ENCODE peak calls at places on chromosomes 12 and 14, in ten cellular contexts. R is psoas muscle, M is H9, S is AG04450, P is epithelial cell of esophagus, C is PC-9, O is osteocyte, H is GM23338, E is heart left ventricle, T is natural killer cell. Y is an unnamed sample.

GRCh38 chr14:89407856-89408255 is 9.2 kb downstream of the FOXN3 start:
- DNase-seq in E (no peak), T (no peak), H (no peak), M (no peak), O (no peak), C (no peak), S (no peak), R (no peak), P (peak; percentile 48), Y (no peak)

GRCh38 chr12:102681309-102681708 is 200.9 kb upstream of the IGF1 start:
- DNase-seq in M (no peak), E (no peak), O (no peak), S (no peak), C (no peak), R (no peak), T (no peak), H (no peak), P (no peak), Y (no peak)

GRCh38 chr12:89980236-89980635 is 271.6 kb upstream of the ATP2B1 start:
- DNase-seq in E (peak; percentile 26), M (no peak), S (no peak), C (no peak), P (peak; percentile 49), T (no peak), H (no peak), R (no peak), O (no peak), Y (no peak)

GRCh38 chr12:41709463-41710285 is 435.0 kb downstream of the GXYLT1 start:
- DNase-seq in R (no peak), T (no peak), E (no peak), S (no peak), O (no peak), C (no peak), P (peak; percentile 4), H (peak; percentile 8), M (no peak), Y (no peak)

GRCh38 chr12:101939856-101940265 is 62.5 kb downstream of the DRAM1 start:
- DNase-seq in P (peak; percentile 74), C (peak; percentile 40), E (peak; percentile 37), H (peak; percentile 90), R (peak; percentile 25), T (peak; percentile 21), S (peak; percentile 63), O (no peak), M (peak; percentile 69), Y (no peak)

GRCh38 chr12:90978117-90978770 is 23.3 kb upstream of the CCER1 start:
- DNase-seq in H (peak; percentile 55), R (no peak), C (no peak), P (peak; percentile 61), S (peak; percentile 56), T (no peak), O (no peak), E (no peak), M (no peak), Y (peak; percentile 17)

GRCh38 chr12:77435446-77436091 is 370.2 kb upstream of the E2F7 start:
- DNase-seq in S (no peak), C (no peak), H (no peak), T (no peak), M (no peak), P (no peak), R (no peak), E (no peak), O (no peak), Y (no peak)

GRCh38 chr14:105168979-105169507 is 467 bp upstream of the JAG2 start:
- DNase-seq in P (peak; percentile 58), M (peak; percentile 77), R (no peak), H (peak; percentile 82), T (peak; percentile 40), S (no peak), E (no peak), C (no peak), O (no peak), Y (no peak)

GRCh38 chr14:91374897-91375747 is 42.5 kb downstream of the CCDC88C start:
- DNase-seq in P (no peak), S (no peak), R (no peak), C (no peak), E (no peak), M (no peak), H (peak; percentile 74), T (peak; percentile 41), O (no peak), Y (no peak)

GRCh38 chr12:131773582-131774221 is 54.5 kb upstream of the MMP17 start:
- DNase-seq in O (no peak), S (no peak), M (peak; percentile 81), T (no peak), P (no peak), H (peak; percentile 69), E (no peak), C (no peak), R (no peak), Y (peak; percentile 81)

GRCh38 chr12:95547522-95548055 is 3.7 kb downstream of the USP44 start:
- DNase-seq in M (peak; percentile 43), R (no peak), C (no peak), E (no peak), H (peak; percentile 78), O (no peak), P (no peak), T (no peak), S (peak; percentile 92), Y (peak; percentile 29)

GRCh38 chr14:20632831-20633771 is 8.4 kb downstream of the OR6S1 start:
- DNase-seq in E (no peak), T (no peak), O (no peak), M (peak; percentile 92), C (peak; percentile 63), R (no peak), H (peak; percentile 97), P (peak; percentile 84), S (peak; percentile 53), Y (peak; percentile 79)

GRCh38 chr14:59829941-59830734 is 40.4 kb downstream of the RTN1 start:
- DNase-seq in O (no peak), H (peak; percentile 48), M (no peak), P (no peak), T (no peak), E (no peak), R (no peak), S (no peak), C (peak; percentile 4), Y (no peak)

GRCh38 chr14:36996857-36997590 is 175.4 kb downstream of the SLC25A21 start:
- DNase-seq in E (no peak), P (no peak), S (no peak), C (no peak), M (no peak), O (no peak), H (no peak), R (no peak), T (no peak), Y (no peak)

GRCh38 chr12:49264873-49265792 is at the start of gene TUBA1C:
- DNase-seq in O (peak; percentile 97), T (peak; percentile 77), S (peak; percentile 77), C (peak; percentile 96), E (peak; percentile 93), M (peak; percentile 97), R (peak; percentile 93), H (peak; percentile 97), P (peak; percentile 96), Y (peak; percentile 99)

GRCh38 chr12:113071427-113072112 is 15.0 kb downstream of the DTX1 start:
- DNase-seq in C (no peak), T (no peak), E (no peak), S (no peak), M (peak; percentile 29), P (no peak), H (no peak), O (no peak), R (no peak), Y (no peak)

GRCh38 chr12:47832263-47832933 is 12.7 kb upstream of the HDAC7 start:
- DNase-seq in P (no peak), E (no peak), M (no peak), C (no peak), H (no peak), O (no peak), T (no peak), R (no peak), S (no peak), Y (peak; percentile 79)

GRCh38 chr14:94469261-94469660 is 6.7 kb downstream of the SERPINA9 start:
- DNase-seq in M (peak; percentile 12), R (no peak), E (no peak), O (peak; percentile 70), H (no peak), S (no peak), P (no peak), C (no peak), T (no peak), Y (no peak)
- TF ChIP-seq CTCF in M (no peak), R (no peak), E (no peak), O (no peak), H (no peak), S (no peak), P (no peak), C (no peak), T (no peak), Y (no peak)

DNA sequence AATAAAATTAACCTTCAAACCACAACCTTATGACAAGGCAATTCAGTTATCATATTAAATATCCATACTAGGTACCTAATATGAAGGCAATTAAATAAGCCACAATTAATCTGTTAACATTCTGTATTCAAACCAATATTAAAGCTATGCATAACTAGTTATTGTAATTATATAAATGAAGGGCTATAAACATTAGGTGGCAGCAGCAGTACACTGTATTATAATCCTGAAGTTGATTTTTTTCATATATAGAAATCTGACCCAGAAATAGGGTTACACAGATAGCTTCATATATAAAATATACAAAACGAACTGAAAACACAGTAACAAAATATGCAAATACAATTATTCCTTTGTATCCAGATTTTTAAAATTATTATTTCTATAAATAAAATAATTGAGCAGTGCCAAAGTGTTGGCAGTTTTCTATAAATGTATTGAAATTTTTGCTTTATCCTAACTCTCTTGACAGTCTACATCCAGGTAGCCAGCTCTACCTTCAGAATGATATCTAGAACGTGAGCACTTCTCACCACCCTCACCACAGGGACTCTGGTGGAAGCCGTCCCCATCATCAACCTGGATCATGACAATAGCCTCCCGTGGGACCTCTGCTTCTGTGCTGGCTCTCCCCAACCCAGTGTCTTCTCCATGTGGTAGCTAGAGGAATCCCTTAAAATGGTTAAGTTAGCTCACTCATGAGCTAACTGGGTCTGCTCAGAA is 136.2 kb downstream of the MED13L start:
- DNase-seq in R (no peak), P (no peak), O (no peak), H (no peak), M (no peak), S (no peak), C (no peak), T (no peak), E (no peak), Y (no peak)
- TF ChIP-seq CTCF in R (peak; percentile 41), P (no peak), O (peak; percentile 51), H (no peak), M (no peak), S (no peak), C (peak; percentile 52), T (no peak), E (peak; percentile 37), Y (peak; percentile 28)

GRCh38 chr12:119869720-119870119 is 7.4 kb downstream of the CIT start:
- DNase-seq in S (peak; percentile 67), M (no peak), E (no peak), O (no peak), R (peak; percentile 23), P (peak; percentile 92), C (peak; percentile 23), H (no peak), T (no peak), Y (no peak)
- TF ChIP-seq CTCF in S (peak; percentile 20), M (no peak), E (no peak), O (no peak), R (no peak), P (peak; percentile 21), C (no peak), H (no peak), T (no peak), Y (no peak)

DNA sequence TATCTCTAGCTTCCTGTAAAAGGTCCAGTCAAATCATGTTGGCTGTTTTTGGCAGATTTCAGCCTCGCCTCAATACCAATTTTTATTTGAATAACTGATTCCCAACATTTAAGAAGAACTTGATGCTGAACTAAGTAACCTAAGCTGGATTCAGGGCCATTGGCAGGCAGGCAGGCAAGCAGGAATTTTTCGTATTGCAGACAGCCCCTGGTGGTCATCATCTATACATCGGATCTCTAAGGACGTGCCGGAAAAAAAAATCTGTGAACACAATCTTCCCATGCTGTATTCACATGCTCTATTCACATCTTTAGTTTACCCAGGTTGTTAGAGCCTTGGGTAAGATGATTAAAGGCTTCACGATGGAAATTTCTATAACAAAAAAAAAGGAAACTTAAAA is 7.0 kb downstream of the VCPKMT start:
- DNase-seq in C (no peak), R (no peak), O (no peak), H (peak; percentile 67), T (no peak), S (peak; percentile 10), E (no peak), M (no peak), P (peak; percentile 20), Y (no peak)
- TF ChIP-seq CTCF in C (peak; percentile 34), R (no peak), O (peak; percentile 45), H (peak; percentile 13), T (no peak), S (peak; percentile 52), E (no peak), M (peak; percentile 51), P (peak; percentile 18), Y (no peak)